ENCODE peak calls at places on chromosomes 3 and 15, in four cellular contexts. E, G, C and R are unnamed samples.

GRCh38 chr3:48238506-48239085 is 2.3 kb upstream of the ZNF589 start:
- DNase-seq in C (no peak), G (no peak), E (no peak), R (no peak)

GRCh38 chr15:44598892-44599291 is 61.9 kb downstream of the EIF3J start:
- DNase-seq in G (no peak), C (no peak), E (no peak), R (no peak)

GRCh38 chr15:68700395-68701123 is 120.1 kb downstream of the ANP32A start:
- DNase-seq in E (no peak), G (no peak), C (no peak), R (peak; percentile 87)

GRCh38 chr3:13045904-13046568 is 27.2 kb downstream of the IQSEC1 start:
- DNase-seq in E (no peak), C (no peak), G (no peak), R (peak; percentile 55)

GRCh38 chr3:16455946-16456345 is 57.6 kb downstream of the RFTN1 start:
- DNase-seq in E (no peak), C (no peak), G (no peak), R (no peak)

GRCh38 chr3:46845397-46845859 is 17.8 kb downstream of the MYL3 start:
- DNase-seq in G (no peak), E (peak; percentile 83), C (no peak), R (no peak)

GRCh38 chr15:96072821-96073220 is 257.7 kb upstream of the NR2F2 start:
- DNase-seq in G (no peak), E (no peak), C (no peak), R (no peak)

GRCh38 chr3:194196876-194197275 is 60.9 kb downstream of the HES1 start:
- DNase-seq in E (no peak), G (no peak), C (no peak), R (no peak)

GRCh38 chr3:150128126-150128525 is 157.4 kb upstream of the PFN2 start:
- DNase-seq in G (no peak), C (no peak), E (no peak), R (no peak)

GRCh38 chr3:179071569-179072397 is at the start of gene ZMAT3:
- DNase-seq in E (peak; percentile 94), G (peak; percentile 55), C (peak; percentile 82), R (peak; percentile 96)
- H3K27ac ChIP-seq in E (peak within 1 kb of the TSS; percentile 56), G (peak within 1 kb of the TSS; percentile 85), C (peak within 1 kb of the TSS; percentile 70), R (peak within 1 kb of the TSS; percentile 95)

GRCh38 chr3:187063286-187064081 is 75.8 kb downstream of the RPL39L start:
- DNase-seq in C (no peak), E (no peak), G (no peak), R (no peak)
- H3K27ac ChIP-seq in C (no peak overlapping the region), E (peak overlapping the region; percentile 10), G (peak overlapping the region; percentile 73), R (no peak overlapping the region)

DNA sequence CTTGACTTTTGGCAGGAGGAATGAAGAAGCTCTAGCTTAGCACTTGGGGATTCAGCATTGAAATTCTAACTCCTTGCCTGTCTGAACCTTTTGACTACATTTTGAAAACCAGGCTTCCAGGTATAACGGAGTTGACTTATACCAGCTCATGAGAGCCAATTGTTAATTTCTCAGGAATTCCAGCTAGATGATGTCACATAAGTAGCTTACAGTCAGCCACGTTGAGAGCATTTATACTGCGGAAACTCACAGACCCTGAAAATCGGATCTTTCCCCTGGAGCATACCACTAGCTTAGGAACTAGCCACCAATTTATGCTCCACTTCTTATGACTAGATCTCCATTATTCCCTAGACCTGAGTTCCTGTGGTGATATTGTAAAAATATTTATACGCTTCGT is 321.4 kb upstream of the DPH6 start:
- DNase-seq in C (no peak), E (no peak), G (no peak), R (no peak)
- H3K27ac ChIP-seq in C (no peak overlapping the region), E (no peak overlapping the region), G (no peak overlapping the region), R (no peak overlapping the region)

GRCh38 chr15:86054338-86054737 is 25.3 kb upstream of the AGBL1 start:
- DNase-seq in E (no peak), C (no peak), G (no peak), R (no peak)
- H3K27ac ChIP-seq in E (no peak overlapping the region), C (no peak overlapping the region), G (no peak overlapping the region), R (no peak overlapping the region)

DNA sequence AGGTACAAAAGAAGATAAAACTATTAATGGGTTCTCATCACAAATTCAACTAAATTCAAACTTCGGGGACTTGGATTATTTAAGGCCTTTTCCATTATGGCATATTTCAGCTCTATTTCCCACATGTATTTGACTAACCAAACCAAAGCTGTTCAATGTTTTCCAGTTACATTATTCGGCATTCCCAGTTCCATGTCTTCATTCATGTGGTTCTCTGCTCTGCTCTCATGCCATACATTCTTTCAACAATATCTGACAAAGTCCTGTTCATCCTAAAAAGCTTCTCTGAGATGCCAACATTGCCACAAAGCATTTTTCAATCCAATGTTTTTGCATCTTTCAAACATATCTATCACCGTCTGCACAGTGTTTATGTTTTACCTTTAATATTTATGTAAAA is 141.4 kb downstream of the GREM1 start:
- DNase-seq in C (no peak), E (no peak), G (no peak), R (no peak)
- H3K27ac ChIP-seq in C (no peak overlapping the region), E (no peak overlapping the region), G (no peak overlapping the region), R (no peak overlapping the region)

GRCh38 chr3:22157848-22158247 is 406.8 kb upstream of the ZNF385D start:
- DNase-seq in E (no peak), G (no peak), C (no peak), R (no peak)

GRCh38 chr3:22161315-22161714 is 410.3 kb upstream of the ZNF385D start:
- DNase-seq in C (no peak), E (no peak), G (no peak), R (no peak)

GRCh38 chr3:22156868-22157267 is 405.9 kb upstream of the ZNF385D start:
- DNase-seq in G (no peak), E (no peak), C (no peak), R (no peak)

DNA sequence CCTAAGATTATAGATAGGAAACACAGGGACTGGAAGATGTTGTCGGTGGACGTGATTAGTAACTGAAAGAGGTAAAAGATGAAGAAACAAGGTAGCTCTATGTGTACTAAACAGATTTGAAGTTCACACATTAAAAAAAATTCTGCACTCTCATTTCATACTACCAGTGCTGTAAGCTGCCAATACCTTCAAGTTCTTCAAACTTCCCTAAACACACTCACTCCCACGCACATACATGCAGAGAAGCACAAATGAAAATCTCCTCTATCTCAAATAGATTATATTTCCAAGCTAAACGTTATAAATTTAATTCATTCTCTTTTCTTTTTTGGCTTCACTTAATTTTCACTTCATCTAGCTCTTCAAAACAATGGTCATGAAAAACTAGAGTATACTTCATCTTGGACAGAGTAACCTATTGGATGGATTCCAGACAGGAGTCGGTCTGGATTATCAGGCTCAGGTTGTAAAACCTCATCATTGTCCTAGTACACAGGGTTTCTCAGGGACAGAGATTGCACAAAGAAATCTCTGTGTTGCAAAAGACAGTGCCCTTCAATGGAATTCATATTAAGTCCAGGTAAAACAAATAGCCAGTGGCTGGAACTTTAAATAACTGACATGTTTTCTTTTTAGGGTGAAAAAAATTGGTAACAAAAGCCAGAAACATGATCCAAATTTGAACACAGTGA is 408.1 kb upstream of the ZNF385D start:
- DNase-seq in E (no peak), G (no peak), C (no peak), R (no peak)
- H3K27ac ChIP-seq in E (no peak overlapping the region), G (no peak overlapping the region), C (no peak overlapping the region), R (no peak overlapping the region)